ENCODE peak calls at places on chromosomes 6 and 20, in five cellular contexts. P is HCT116, W is breast epithelium, B is heart left ventricle, Q is body of pancreas. U is an unnamed sample.

GRCh38 chr6:111418971-111419693 is 63.9 kb downstream of the REV3L start:
- DNase-seq in P (no peak), W (no peak), B (no peak), Q (no peak), U (peak)

GRCh38 chr6:111984081-111984480 is 69.8 kb upstream of the CCN6 start:
- DNase-seq in P (no peak), W (no peak), B (no peak), Q (no peak), U (no peak)

GRCh38 chr20:60903325-60903958 is 348.6 kb upstream of the CDH4 start:
- DNase-seq in P (no peak), W (no peak), B (no peak), Q (no peak), U (no peak)

GRCh38 chr6:75103411-75103810 is 102.4 kb downstream of the COL12A1 start:
- DNase-seq in P (no peak), W (no peak), B (no peak), Q (no peak), U (no peak)

GRCh38 chr6:148413321-148414094 is 70.9 kb downstream of the SASH1 start:
- DNase-seq in P (no peak), W (no peak), B (no peak), Q (no peak), U (no peak)

GRCh38 chr20:20261159-20261558 is 106.7 kb upstream of the INSM1 start:
- DNase-seq in P (no peak), W (no peak), B (no peak), Q (no peak), U (no peak)

GRCh38 chr6:69705954-69706353 is 90.9 kb downstream of the LMBRD1 start:
- DNase-seq in P (no peak), W (no peak), B (no peak), Q (no peak), U (no peak)

GRCh38 chr6:158548418-158549161 is 11.3 kb upstream of the TMEM181 start:
- DNase-seq in P (no peak), W (peak), B (peak), Q (peak), U (no peak)

GRCh38 chr20:24160563-24161355 is 172.2 kb upstream of the GGTLC1 start:
- DNase-seq in P (no peak), W (no peak), B (no peak), Q (peak), U (peak)

GRCh38 chr6:170363255-170363654 is 56.7 kb downstream of the FAM120B start:
- DNase-seq in P (no peak), W (no peak), B (no peak), Q (no peak), U (no peak)

GRCh38 chr6:145110109-145110508 is 625.2 kb downstream of the EPM2A start:
- DNase-seq in P (no peak), W (no peak), B (no peak), Q (no peak), U (no peak)

GRCh38 chr20:19078448-19079373 is 133.7 kb upstream of the SLC24A3 start:
- DNase-seq in P (no peak), W (no peak), B (no peak), Q (no peak), U (no peak)

GRCh38 chr6:130949553-130949952 is 113.5 kb downstream of the EPB41L2 start:
- DNase-seq in P (no peak), W (no peak), B (no peak), Q (no peak), U (no peak)

GRCh38 chr20:10618611-10619245 is 55.1 kb downstream of the JAG1 start:
- DNase-seq in P (no peak), W (no peak), B (no peak), Q (no peak), U (no peak)

GRCh38 chr6:134249759-134250602 is 67.9 kb downstream of the SGK1 start:
- DNase-seq in P (no peak), W (no peak), B (no peak), Q (no peak), U (no peak)

GRCh38 chr6:168387426-168387825 is 53.6 kb upstream of the SMOC2 start:
- DNase-seq in P (no peak), W (no peak), B (peak), Q (no peak), U (no peak)

GRCh38 chr6:47106721-47107197 is 64.6 kb upstream of the ADGRF1 start:
- DNase-seq in P (no peak), W (no peak), B (no peak), Q (no peak), U (no peak)

GRCh38 chr20:21396045-21396893 is 1.1 kb downstream of the NKX2-4 start:
- DNase-seq in P (no peak), W (no peak), B (no peak), Q (no peak), U (no peak)

GRCh38 chr6:29926081-29926794 is 16.1 kb upstream of the HLA-A start:
- DNase-seq in P (no peak), W (no peak), B (peak), Q (no peak), U (no peak)

GRCh38 chr20:23200914-23201313 is 114.8 kb upstream of the CD93 start:
- DNase-seq in P (peak), W (no peak), B (no peak), Q (peak), U (no peak)

GRCh38 chr6:81753709-81754678 is 1.5 kb upstream of the TENT5A start:
- DNase-seq in P (peak), W (peak), B (peak), Q (peak), U (peak)

GRCh38 chr6:69265706-69266105 is 531.1 kb downstream of the LMBRD1 start:
- DNase-seq in P (no peak), W (no peak), B (no peak), Q (no peak), U (no peak)

GRCh38 chr6:113370508-113370907 is 486.6 kb upstream of the MARCKS start:
- DNase-seq in P (no peak), W (no peak), B (no peak), Q (no peak), U (no peak)

GRCh38 chr6:161744211-161745067 is 470.6 kb upstream of the AGPAT4 start:
- DNase-seq in P (no peak), W (no peak), B (no peak), Q (no peak), U (no peak)

GRCh38 chr20:62646851-62647520 is 4.7 kb downstream of the SLCO4A1 start:
- DNase-seq in P (no peak), W (no peak), B (no peak), Q (peak), U (no peak)
- TF ChIP-seq POLR2A in P (no peak), W (no peak), B (no peak), Q (no peak), U (no peak)

GRCh38 chr20:50395258-50395729 is 114.9 kb upstream of the PTPN1 start:
- DNase-seq in P (no peak), W (no peak), B (peak), Q (peak), U (peak)
- TF ChIP-seq POLR2A in P (no peak), W (no peak), B (no peak), Q (peak), U (no peak)

DNA sequence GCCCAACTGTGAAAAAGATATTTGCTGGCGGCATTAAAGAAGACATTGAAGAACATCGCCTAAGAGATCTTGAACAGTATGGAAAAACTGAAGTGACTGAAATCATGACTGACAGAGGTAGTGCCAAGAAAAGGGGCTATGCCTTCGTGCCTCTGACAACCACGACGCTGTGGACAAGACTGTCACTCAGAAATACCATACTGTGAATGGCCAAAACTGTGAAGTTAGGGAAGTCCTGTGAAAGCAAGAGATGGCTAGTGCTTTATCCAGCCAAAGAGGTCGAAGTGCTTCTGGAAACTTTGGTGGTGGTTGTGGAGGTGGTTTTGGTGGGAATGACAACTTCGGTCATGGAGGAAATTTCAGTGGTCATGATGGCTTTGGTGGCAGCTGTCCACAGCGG is 7.5 kb downstream of the SFT2D1 start:
- DNase-seq in P (no peak), W (no peak), B (no peak), Q (no peak), U (no peak)
- TF ChIP-seq POLR2A in P (no peak), W (no peak), B (no peak), Q (no peak), U (no peak)

DNA sequence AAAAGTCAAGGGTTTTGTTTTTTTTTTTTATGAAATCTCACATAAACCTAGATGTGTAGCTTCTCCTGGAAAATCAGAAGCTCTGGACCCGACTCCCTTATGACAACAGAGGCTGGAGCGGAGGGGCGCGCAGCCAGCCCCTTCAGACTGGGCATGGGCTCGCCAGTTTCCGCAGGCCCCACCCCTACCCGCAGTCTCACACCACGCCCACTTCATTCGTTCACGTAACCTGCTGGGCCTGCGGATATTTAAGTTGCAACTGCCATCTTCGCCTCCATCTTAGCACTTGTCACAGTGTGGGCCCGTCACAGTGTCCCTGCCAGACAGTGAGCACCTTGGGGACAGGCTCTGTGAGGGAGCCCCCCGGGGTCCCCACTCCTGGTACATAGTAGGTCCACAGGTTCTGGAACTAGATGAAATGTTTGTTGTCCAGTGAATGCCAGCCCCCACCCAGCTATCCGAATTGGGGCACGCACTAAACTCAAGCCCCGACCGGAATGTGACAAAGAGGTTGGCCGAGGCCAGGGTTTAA is 111.6 kb upstream of the PTPN1 start:
- DNase-seq in P (no peak), W (no peak), B (no peak), Q (no peak), U (no peak)
- TF ChIP-seq POLR2A in P (no peak), W (no peak), B (no peak), Q (no peak), U (no peak)

GRCh38 chr6:42664718-42665117 is 57.7 kb downstream of the PRPH2 start:
- DNase-seq in P (no peak), W (no peak), B (no peak), Q (no peak), U (no peak)

GRCh38 chr6:42659806-42660205 is 62.6 kb downstream of the PRPH2 start:
- DNase-seq in P (no peak), W (no peak), B (no peak), Q (no peak), U (no peak)

GRCh38 chr6:42661540-42662153 is 60.8 kb downstream of the PRPH2 start:
- DNase-seq in P (peak), W (peak), B (peak), Q (peak), U (peak)
- TF ChIP-seq POLR2A in P (no peak), W (no peak), B (no peak), Q (no peak), U (no peak)

GRCh38 chr20:41136695-41137411 is 490 bp upstream of the PLCG1 start:
- DNase-seq in P (peak), W (peak), B (peak), Q (peak), U (peak)
- TF ChIP-seq POLR2A in P (peak), W (peak), B (peak), Q (peak), U (peak)

GRCh38 chr6:44059359-44060342 is 67.6 kb downstream of the MRPL14 start:
- DNase-seq in P (no peak), W (no peak), B (peak), Q (no peak), U (no peak)

GRCh38 chr6:44057931-44058616 is 69.2 kb downstream of the MRPL14 start:
- DNase-seq in P (no peak), W (no peak), B (no peak), Q (no peak), U (no peak)

GRCh38 chr6:44057238-44057930 is 69.9 kb downstream of the MRPL14 start:
- DNase-seq in P (no peak), W (no peak), B (no peak), Q (no peak), U (no peak)

GRCh38 chr6:44060622-44061374 is 66.5 kb downstream of the MRPL14 start:
- DNase-seq in P (no peak), W (no peak), B (no peak), Q (no peak), U (no peak)

DNA sequence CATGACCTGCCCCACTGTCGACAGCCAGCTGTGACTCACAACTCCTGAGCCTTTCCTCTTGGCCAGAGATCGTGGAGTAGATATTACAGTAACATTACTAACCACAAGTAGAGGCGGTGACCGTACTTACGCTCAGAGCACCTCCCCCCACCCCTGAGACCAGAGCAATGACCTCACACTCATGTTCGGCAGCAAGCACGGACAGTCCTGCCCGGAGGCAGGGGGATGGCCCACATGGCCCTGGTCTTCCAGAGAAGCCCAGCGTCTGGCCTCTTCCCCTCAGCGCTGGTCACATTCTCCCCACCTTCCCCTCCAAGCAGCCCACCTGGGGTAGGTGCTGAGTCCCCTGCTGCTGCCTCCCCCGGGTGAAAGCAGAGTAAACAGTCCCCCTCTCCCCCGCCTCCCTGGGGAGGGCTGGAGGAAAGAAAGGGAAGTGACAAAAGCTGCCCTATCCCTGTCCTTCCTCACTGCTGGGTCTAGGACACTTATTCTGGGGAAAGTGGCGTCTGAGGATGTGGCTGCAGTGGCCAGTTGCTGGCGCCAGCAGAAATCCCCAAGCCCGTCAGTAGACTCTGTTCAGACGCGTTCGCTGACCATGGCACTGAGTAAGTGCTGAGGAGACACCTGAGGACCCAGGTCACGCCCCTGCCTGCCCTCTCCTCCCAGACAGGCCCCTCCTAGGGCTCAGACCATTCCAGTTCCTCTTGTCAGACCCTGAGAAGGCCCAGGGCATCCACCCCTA is 68.5 kb downstream of the MRPL14 start:
- DNase-seq in P (peak), W (peak), B (peak), Q (peak), U (peak)
- TF ChIP-seq POLR2A in P (no peak), W (no peak), B (no peak), Q (peak), U (no peak)

GRCh38 chr6:36985384-36985962 is 523 bp downstream of the MTCH1 start:
- DNase-seq in P (no peak), W (no peak), B (no peak), Q (no peak), U (no peak)

GRCh38 chr6:36985963-36986703 is at the start of gene MTCH1:
- DNase-seq in P (peak), W (peak), B (peak), Q (peak), U (peak)

GRCh38 chr6:36983538-36983937 is 2.5 kb downstream of the MTCH1 start:
- DNase-seq in P (no peak), W (no peak), B (no peak), Q (no peak), U (no peak)

GRCh38 chr6:36986704-36987047 is 680 bp upstream of the MTCH1 start:
- DNase-seq in P (no peak), W (no peak), B (no peak), Q (no peak), U (no peak)

DNA sequence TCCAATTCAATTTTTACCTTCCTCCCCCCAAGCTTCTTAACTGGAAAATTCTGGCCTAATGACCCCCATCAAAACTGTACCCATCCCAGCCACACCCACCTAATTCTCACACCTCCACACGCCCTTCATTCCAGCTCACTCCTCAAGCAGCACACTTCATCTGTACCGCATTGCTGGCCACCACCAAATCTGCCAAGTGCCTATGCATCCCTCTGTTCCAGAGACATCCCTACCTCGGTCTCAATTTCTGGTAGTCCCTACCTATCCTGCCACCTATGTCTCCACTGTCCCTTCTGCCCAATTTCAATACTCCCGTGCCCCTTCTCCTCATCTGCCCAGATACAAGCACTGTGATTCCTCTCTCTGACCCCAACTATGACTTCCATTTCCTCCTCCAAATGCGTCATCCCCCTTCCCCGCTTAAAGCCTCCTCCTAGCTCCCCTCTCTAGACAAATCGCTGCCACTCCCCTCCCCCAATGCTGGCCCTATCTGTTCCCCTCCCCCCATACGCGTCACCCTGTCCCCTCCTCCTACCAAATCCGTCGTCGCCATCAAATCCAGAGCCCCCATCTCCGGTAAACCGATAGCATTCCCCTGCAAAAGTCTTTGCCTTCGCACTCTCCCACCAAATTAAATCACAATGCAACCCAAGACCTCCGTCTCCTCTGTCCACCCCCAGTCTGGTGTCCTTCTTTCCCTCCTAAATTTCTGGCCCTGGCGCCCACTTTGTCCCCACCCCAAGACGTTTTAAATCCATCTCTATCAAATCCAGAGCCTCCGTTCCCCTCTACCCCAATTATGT is 1.2 kb downstream of the MTCH1 start:
- DNase-seq in P (peak), W (no peak), B (no peak), Q (peak), U (peak)
- TF ChIP-seq POLR2A in P (no peak), W (no peak), B (no peak), Q (no peak), U (no peak)